ENCODE peak calls at places on chromosomes 4 and X, in six cellular contexts. D is A549, A is GM23338, X is HCT116, V is HepG2, J is K562. L is an unnamed sample.

GRCh38 chr4:11565899-11566298 is 137.2 kb upstream of the HS3ST1 start:
- DNase-seq in D (no peak), A (no peak), X (no peak), V (no peak), J (no peak), L (no peak)

GRCh38 chr4:168076989-168077725 is 15.2 kb upstream of the ANXA10 start:
- DNase-seq in D (peak), A (peak), X (peak), V (peak), J (peak), L (peak)

GRCh38 chr4:95537181-95537580 is 11.6 kb downstream of the UNC5C start:
- DNase-seq in D (no peak), A (no peak), X (no peak), V (no peak), J (no peak), L (no peak)

GRCh38 chr4:128322986-128323385 is 35.4 kb upstream of the PGRMC2 start:
- DNase-seq in D (peak), A (no peak), X (no peak), V (peak), J (no peak), L (peak)

GRCh38 chr4:11420327-11420726 is 8.4 kb downstream of the HS3ST1 start:
- DNase-seq in D (no peak), A (no peak), X (no peak), V (no peak), J (no peak), L (no peak)

GRCh38 chr4:13528823-13529129 is 15.5 kb downstream of the NKX3-2 start:
- DNase-seq in D (no peak), A (no peak), X (no peak), V (no peak), J (no peak), L (no peak)

GRCh38 chr4:123443401-123444297 is 47.1 kb downstream of the SPRY1 start:
- DNase-seq in D (no peak), A (peak), X (no peak), V (no peak), J (no peak), L (no peak)

GRCh38 chr4:153318696-153319320 is 25.7 kb upstream of the MND1 start:
- DNase-seq in D (peak), A (peak), X (peak), V (peak), J (peak), L (no peak)

GRCh38 chr4:336099-336892 is 1.3 kb upstream of the ZNF141 start:
- DNase-seq in D (no peak), A (peak), X (no peak), V (no peak), J (no peak), L (no peak)

GRCh38 chr4:29058519-29058918 is 1661.7 kb upstream of the PCDH7 start:
- DNase-seq in D (no peak), A (no peak), X (no peak), V (no peak), J (no peak), L (no peak)

GRCh38 chrX:135327299-135327698 is 18.0 kb downstream of the ETDC start:
- DNase-seq in D (no peak), A (no peak), X (no peak), V (no peak), J (no peak), L (no peak)

GRCh38 chrX:97367149-97367548 is 483.4 kb downstream of the RPA4 start:
- DNase-seq in D (no peak), A (no peak), X (no peak), V (no peak), J (no peak), L (no peak)

GRCh38 chr4:22500831-22501714 is 14.8 kb downstream of the ADGRA3 start:
- DNase-seq in D (peak), A (no peak), X (peak), V (no peak), J (no peak), L (no peak)

GRCh38 chrX:71652405-71652804 is 14.9 kb upstream of the LOC101059915 start:
- DNase-seq in D (peak), A (peak), X (peak), V (peak), J (peak), L (peak)

GRCh38 chr4:1600811-1601532 is 83.1 kb downstream of the FAM53A start:
- DNase-seq in D (no peak), A (no peak), X (no peak), V (no peak), J (no peak), L (no peak)

GRCh38 chrX:13876652-13877051 is 59.8 kb upstream of the GPM6B start:
- DNase-seq in D (no peak), A (no peak), X (no peak), V (no peak), J (no peak), L (no peak)

GRCh38 chr4:158810487-158811215 is 41.8 kb downstream of the FNIP2 start:
- DNase-seq in D (no peak), A (no peak), X (peak), V (no peak), J (no peak), L (peak)

GRCh38 chr4:117968606-117969005 is 65.7 kb upstream of the NDST3 start:
- DNase-seq in D (no peak), A (peak), X (no peak), V (no peak), J (no peak), L (no peak)

GRCh38 chr4:57205580-57205979 is 95.4 kb upstream of the IGFBP7 start:
- DNase-seq in D (no peak), A (no peak), X (no peak), V (no peak), J (no peak), L (no peak)

GRCh38 chr4:17578482-17578891 is 1.5 kb downstream of the LAP3 start:
- DNase-seq in D (no peak), A (no peak), X (no peak), V (no peak), J (no peak), L (no peak)

GRCh38 chrX:31091819-31092218 is 20.0 kb upstream of the FTHL17 start:
- DNase-seq in D (no peak), A (no peak), X (no peak), V (no peak), J (no peak), L (no peak)

GRCh38 chr4:64713256-64713840 is 304.1 kb upstream of the TECRL start:
- DNase-seq in D (no peak), A (peak), X (no peak), V (peak), J (peak), L (no peak)

GRCh38 chr4:4289575-4289929 is 402 bp downstream of the LYAR start:
- DNase-seq in D (peak), A (no peak), X (no peak), V (no peak), J (no peak), L (no peak)

GRCh38 chr4:151091047-151091446 is 8.4 kb upstream of the RPS3A start:
- DNase-seq in D (no peak), A (no peak), X (no peak), V (peak), J (no peak), L (no peak)

GRCh38 chr4:157172011-157172410 is 48.5 kb upstream of the GRIA2 start:
- DNase-seq in D (no peak), A (no peak), X (peak), V (no peak), J (no peak), L (no peak)

GRCh38 chrX:155880586-155881157 is 473 bp upstream of the VAMP7 start:
- DNase-seq in D (no peak), A (no peak), X (no peak), V (no peak), J (peak), L (no peak)

GRCh38 chrX:75086731-75087195 is 69.3 kb downstream of the ABCB7 start:
- DNase-seq in D (no peak), A (no peak), X (no peak), V (no peak), J (peak), L (no peak)

GRCh38 chr4:41360214-41360910 is 103.6 kb downstream of the UCHL1 start:
- DNase-seq in D (no peak), A (peak), X (no peak), V (no peak), J (peak), L (no peak)

GRCh38 chr4:4782969-4783368 is 76.5 kb upstream of the MSX1 start:
- DNase-seq in D (no peak), A (no peak), X (no peak), V (no peak), J (no peak), L (no peak)

DNA sequence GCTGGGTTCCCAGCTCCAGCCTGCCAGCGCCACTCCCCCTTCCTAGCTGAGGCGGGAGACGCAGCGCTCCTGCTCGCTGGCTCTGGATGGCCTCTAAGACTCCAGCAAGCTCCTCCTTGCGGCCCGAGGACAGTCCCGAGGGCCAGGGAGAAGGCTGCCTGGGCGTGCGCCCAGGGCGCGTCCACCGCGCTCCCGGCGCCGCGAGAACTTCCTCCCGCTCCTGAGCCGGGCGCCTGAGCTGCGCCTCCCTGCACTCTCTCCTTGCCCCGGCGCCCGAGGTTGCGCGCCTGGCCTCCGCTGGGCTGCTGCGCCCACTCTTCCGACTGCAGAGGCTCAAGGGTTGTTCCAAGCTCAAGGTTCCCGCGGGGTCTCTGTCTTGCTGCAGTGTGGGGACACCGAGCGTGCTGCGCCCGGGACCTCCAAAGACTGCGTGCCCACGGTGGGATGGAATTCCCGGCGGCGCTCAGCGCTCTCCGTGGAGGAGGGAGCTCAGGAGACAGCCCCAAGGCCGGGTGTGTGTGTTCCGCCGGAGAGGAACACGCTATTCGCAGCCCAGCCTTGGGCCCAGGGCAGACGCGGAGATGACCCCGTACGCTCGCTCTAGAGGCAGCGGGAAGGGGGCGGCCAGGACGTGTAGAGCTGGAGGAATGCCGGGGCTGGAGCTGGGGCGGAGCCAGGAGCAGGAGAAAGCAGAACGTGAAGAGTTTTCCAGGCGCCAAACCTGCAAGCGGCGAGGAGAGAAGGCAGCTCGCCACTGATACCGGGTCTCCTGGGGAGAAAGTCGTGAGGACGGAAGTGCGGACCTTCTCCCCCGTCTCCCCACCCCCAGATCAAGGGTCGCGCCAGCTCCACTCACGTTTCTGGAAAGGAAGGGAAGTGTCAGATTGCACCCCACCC is at the start of gene ARHGAP6:
- DNase-seq in D (no peak), A (peak), X (no peak), V (no peak), J (no peak), L (no peak)
- H3K4me3 ChIP-seq in D (peak), A (peak), X (no peak), V (peak), J (no peak), L (peak)

GRCh38 chrX:8728932-8729331 is 3.0 kb downstream of the ANOS1 start:
- DNase-seq in D (no peak), A (no peak), X (no peak), V (no peak), J (no peak), L (no peak)

GRCh38 chrX:8726031-8726652 is 5.8 kb downstream of the ANOS1 start:
- DNase-seq in D (no peak), A (peak), X (no peak), V (no peak), J (no peak), L (no peak)

GRCh38 chrX:8721536-8721935 is 10.4 kb downstream of the ANOS1 start:
- DNase-seq in D (no peak), A (peak), X (no peak), V (no peak), J (no peak), L (no peak)

GRCh38 chrX:8724176-8724757 is 7.7 kb downstream of the ANOS1 start:
- DNase-seq in D (peak), A (peak), X (no peak), V (no peak), J (peak), L (no peak)
- TF ChIP-seq CTCF in D (no peak), A (peak), X (no peak), V (no peak), J (peak), L (no peak)

GRCh38 chr4:8192748-8193738 is 6.0 kb upstream of the SH3TC1 start:
- DNase-seq in D (peak), A (no peak), X (peak), V (peak), J (peak), L (peak)
- TF ChIP-seq REST in D (no peak), A (no peak), X (no peak), V (no peak), J (no peak), L (no peak)

DNA sequence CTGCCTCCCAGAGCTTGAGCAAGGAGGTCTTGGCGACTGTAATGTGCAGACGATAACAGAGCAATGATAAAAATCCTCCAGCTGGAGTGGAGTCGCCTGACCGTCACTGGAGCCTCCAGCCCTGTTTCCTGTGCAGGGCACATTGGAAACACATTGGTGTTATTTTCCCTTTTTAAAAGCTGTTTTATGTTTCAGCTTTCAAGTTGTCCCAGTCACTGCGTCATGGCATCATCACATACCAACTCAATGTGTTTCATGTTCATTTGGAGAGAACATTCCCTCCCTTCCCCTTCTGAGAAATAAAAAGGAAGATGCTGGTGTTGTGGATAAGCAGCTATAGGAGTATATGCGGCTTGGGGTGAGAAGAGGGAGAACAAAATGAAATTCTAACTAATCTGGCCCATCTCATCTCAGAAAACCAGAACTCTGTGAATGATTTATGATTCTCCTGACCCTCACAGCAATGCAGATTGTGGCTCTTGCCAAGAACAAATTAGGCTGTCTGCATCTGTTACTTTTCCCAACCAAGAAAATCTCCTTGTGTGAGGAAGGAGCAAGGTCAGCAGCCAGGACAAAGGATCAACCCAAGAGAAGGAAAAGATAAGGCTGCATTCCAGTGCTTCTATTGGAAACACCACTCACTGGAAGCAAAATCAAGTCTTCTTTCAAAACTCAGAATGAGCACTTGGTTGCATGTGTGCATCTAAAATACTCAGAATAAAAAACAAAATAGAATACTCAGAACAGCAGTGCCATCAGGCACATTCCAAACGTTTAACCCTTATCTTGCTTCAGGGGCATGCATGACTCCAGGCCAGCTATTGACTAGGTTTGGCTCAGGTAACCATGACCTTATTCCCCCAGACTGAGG is 134.4 kb downstream of the RASL11B start:
- DNase-seq in D (no peak), A (no peak), X (no peak), V (no peak), J (no peak), L (no peak)
- H3K4me3 ChIP-seq in D (no peak), A (no peak), X (no peak), V (no peak), J (no peak), L (no peak)

GRCh38 chr4:119693127-119693526 is 64.5 kb upstream of the PDE5A start:
- DNase-seq in D (no peak), A (no peak), X (no peak), V (no peak), J (no peak), L (no peak)

GRCh38 chr4:119688439-119688838 is 59.8 kb upstream of the PDE5A start:
- DNase-seq in D (no peak), A (no peak), X (no peak), V (no peak), J (no peak), L (no peak)

GRCh38 chr4:119690871-119691270 is 62.3 kb upstream of the PDE5A start:
- DNase-seq in D (no peak), A (peak), X (peak), V (peak), J (peak), L (no peak)

GRCh38 chr4:119695216-119695615 is 66.6 kb upstream of the PDE5A start:
- DNase-seq in D (no peak), A (no peak), X (no peak), V (no peak), J (no peak), L (no peak)

DNA sequence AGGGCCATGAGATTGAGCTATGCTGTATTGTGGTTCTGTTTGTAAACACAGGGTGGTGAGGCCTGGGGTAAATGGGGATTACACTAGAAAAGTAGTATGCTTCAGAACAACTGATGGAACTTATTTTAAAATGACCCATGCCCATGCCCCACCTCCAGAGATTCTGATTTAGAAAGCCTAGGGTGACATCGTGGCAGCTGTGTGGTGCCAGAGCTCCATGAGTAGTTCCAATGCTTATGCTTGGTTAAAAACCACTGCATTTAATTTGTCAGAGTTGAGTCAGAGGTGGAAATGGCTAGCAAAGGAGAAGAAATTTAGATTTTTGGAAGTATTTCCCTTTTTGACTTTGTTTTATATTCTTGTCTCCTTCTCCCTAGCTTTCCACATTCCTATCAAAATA is 63.4 kb upstream of the PDE5A start:
- DNase-seq in D (no peak), A (no peak), X (no peak), V (no peak), J (no peak), L (no peak)
- TF ChIP-seq CTCF in D (no peak), A (no peak), X (no peak), V (no peak), J (no peak), L (no peak)

DNA sequence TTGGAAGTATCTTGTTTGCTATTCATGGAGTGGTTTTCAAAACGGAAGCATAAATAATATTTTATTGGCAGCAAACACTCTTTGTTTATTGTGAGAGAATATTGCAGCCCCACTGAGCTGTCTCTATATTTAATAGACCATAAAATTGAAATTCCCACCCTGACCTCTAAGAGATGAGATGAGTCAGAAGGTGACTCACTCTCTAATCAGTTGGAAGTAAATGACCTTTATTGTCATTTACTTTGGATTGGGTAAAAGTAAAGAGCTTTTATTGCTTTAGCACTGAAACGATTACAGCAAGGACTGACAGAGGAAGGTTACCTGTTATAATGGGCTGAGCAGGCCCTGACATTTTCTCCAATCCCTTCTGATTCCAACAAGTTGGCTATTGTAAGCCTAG is 55.0 kb downstream of the SYTL5 start:
- DNase-seq in D (no peak), A (peak), X (peak), V (peak), J (peak), L (no peak)
- TF ChIP-seq REST in D (no peak), A (no peak), X (no peak), V (no peak), J (no peak), L (no peak)

GRCh38 chrX:152897216-152898144 is at the start of gene ZNF185:
- DNase-seq in D (peak), A (peak), X (no peak), V (no peak), J (no peak), L (no peak)
- H3K4me3 ChIP-seq in D (peak), A (peak), X (peak), V (no peak), J (no peak), L (peak)

GRCh38 chr4:6923507-6923906 is 13.9 kb downstream of the TBC1D14 start:
- DNase-seq in D (no peak), A (no peak), X (no peak), V (no peak), J (no peak), L (no peak)

GRCh38 chr4:6926681-6927478 is 17.3 kb downstream of the TBC1D14 start:
- DNase-seq in D (no peak), A (no peak), X (no peak), V (peak), J (peak), L (no peak)

GRCh38 chr4:6926081-6926480 is 16.5 kb downstream of the TBC1D14 start:
- DNase-seq in D (no peak), A (no peak), X (no peak), V (no peak), J (no peak), L (no peak)

GRCh38 chr4:6925357-6925836 is 15.8 kb downstream of the TBC1D14 start:
- DNase-seq in D (no peak), A (no peak), X (no peak), V (no peak), J (peak), L (no peak)

DNA sequence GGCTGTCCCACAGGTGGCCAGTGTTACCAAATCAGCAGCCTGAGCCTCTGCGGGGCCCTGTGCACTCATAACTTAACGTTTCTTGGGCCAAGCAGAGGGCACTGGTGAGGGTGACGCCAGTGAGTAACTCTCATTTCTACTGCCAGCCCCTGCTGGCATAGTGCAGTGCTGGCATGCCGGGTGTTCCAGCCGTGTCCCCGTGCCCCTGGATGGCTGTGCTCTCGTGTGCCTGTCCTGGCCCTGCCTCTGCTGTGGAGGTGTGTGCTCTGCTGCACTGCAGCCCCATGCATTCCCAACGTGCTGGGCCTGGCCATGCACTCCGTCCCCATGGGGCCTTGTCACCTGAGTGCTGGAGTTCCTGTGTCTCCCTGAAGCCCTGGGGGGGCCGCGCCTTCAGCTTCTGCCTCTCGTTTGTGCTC is 14.7 kb downstream of the TBC1D14 start:
- DNase-seq in D (no peak), A (no peak), X (no peak), V (no peak), J (no peak), L (no peak)
- TF ChIP-seq CTCF in D (no peak), A (no peak), X (no peak), V (no peak), J (no peak), L (no peak)

GRCh38 chr4:124686279-124686678 is 26.3 kb downstream of the ANKRD50 start:
- DNase-seq in D (no peak), A (peak), X (no peak), V (no peak), J (no peak), L (no peak)
- TF ChIP-seq REST in D (no peak), A (no peak), X (no peak), V (no peak), J (no peak), L (no peak)

L was measured in Panc1.